ENCODE peak calls at places on chromosomes 5 and 9, in ten cellular contexts. P, G, J, F, K, Y, S, R, V and B are unnamed samples.

GRCh38 chr9:14783358-14783757 is 60.8 kb upstream of the CER1 start:
- DNase-seq in G (no peak), F (no peak), S (no peak), V (no peak), P (no peak), K (no peak), J (no peak), Y (no peak), R (no peak), B (no peak)

GRCh38 chr5:169717298-169717697 is 80.2 kb downstream of the DOCK2 start:
- DNase-seq in R (no peak), J (no peak), V (no peak), S (no peak), Y (no peak), P (peak; percentile 86), G (no peak), K (peak; percentile 92), F (peak; percentile 30), B (no peak)

GRCh38 chr5:76378355-76378754 is 24.7 kb upstream of the IQGAP2 start:
- DNase-seq in G (no peak), V (no peak), Y (no peak), P (no peak), F (no peak), R (no peak), K (no peak), J (no peak), S (no peak), B (no peak)

GRCh38 chr9:129319076-129319937 is 141.2 kb upstream of the IER5L start:
- DNase-seq in S (no peak), J (no peak), K (no peak), R (no peak), V (no peak), F (no peak), Y (no peak), G (no peak), P (no peak), B (no peak)

GRCh38 chr5:73280821-73281746 is 108.1 kb downstream of the TMEM174 start:
- DNase-seq in V (no peak), K (peak; percentile 74), P (peak; percentile 74), R (no peak), S (no peak), Y (no peak), F (peak; percentile 65), J (no peak), G (peak; percentile 42), B (no peak)

GRCh38 chr9:135521608-135522095 is 412 bp downstream of the LCN1 start:
- DNase-seq in R (no peak), S (no peak), J (no peak), P (no peak), Y (no peak), K (no peak), G (no peak), F (no peak), V (no peak), B (no peak)

GRCh38 chr9:91066856-91067255 is 265.2 kb downstream of the SYK start:
- DNase-seq in Y (no peak), F (no peak), G (no peak), V (no peak), S (no peak), K (no peak), J (no peak), P (no peak), R (no peak), B (no peak)

GRCh38 chr9:21856301-21857094 is 54.1 kb downstream of the MTAP start:
- DNase-seq in G (no peak), P (no peak), K (no peak), S (no peak), J (no peak), F (peak; percentile 51), Y (no peak), V (no peak), R (no peak), B (no peak)

GRCh38 chr9:37032713-37033112 is 1.4 kb downstream of the PAX5 start:
- DNase-seq in G (no peak), J (no peak), V (no peak), P (no peak), Y (peak; percentile 61), S (no peak), K (no peak), R (peak; percentile 77), F (no peak), B (no peak)

GRCh38 chr9:136671646-136672430 is 9.1 kb downstream of the EGFL7 start:
- DNase-seq in R (peak; percentile 39), P (peak; percentile 31), K (no peak), S (peak; percentile 92), G (peak; percentile 50), J (peak; percentile 86), Y (no peak), F (no peak), V (peak; percentile 20), B (peak; percentile 92)

GRCh38 chr5:100706796-100707195 is 171.6 kb downstream of the FAM174A start:
- DNase-seq in S (no peak), G (no peak), P (peak; percentile 71), Y (no peak), V (no peak), J (no peak), K (no peak), F (no peak), R (peak; percentile 5), B (no peak)

GRCh38 chr9:99491408-99492259 is 269.6 kb downstream of the SEC61B start:
- DNase-seq in F (peak; percentile 70), R (peak; percentile 64), K (no peak), G (no peak), Y (no peak), V (no peak), J (no peak), P (peak; percentile 12), S (no peak), B (no peak)

GRCh38 chr9:97293207-97293721 is 14.2 kb upstream of the CCDC180 start:
- DNase-seq in Y (no peak), F (peak; percentile 27), V (no peak), P (peak; percentile 69), R (no peak), K (no peak), S (no peak), J (no peak), G (peak; percentile 67), B (no peak)

GRCh38 chr5:159452480-159453167 is 122.3 kb upstream of the IL12B start:
- DNase-seq in Y (no peak), S (no peak), K (no peak), V (no peak), G (no peak), F (no peak), R (peak; percentile 32), J (no peak), P (no peak), B (no peak)

GRCh38 chr5:96079075-96079474 is 117.4 kb upstream of the ELL2 start:
- DNase-seq in J (no peak), G (no peak), V (no peak), F (peak; percentile 97), S (no peak), P (peak; percentile 85), R (no peak), Y (no peak), K (no peak), B (no peak)

GRCh38 chr5:139684881-139685749 is 37.0 kb downstream of the CXXC5 start:
- DNase-seq in S (no peak), F (no peak), K (no peak), V (no peak), P (no peak), Y (no peak), J (no peak), R (no peak), G (peak; percentile 71), B (no peak)
- TF ChIP-seq CTCF in S (no peak), F (no peak), K (no peak), V (no peak), P (no peak), Y (no peak), J (peak; percentile 30), R (no peak), G (peak; percentile 43), B (peak; percentile 5)

DNA sequence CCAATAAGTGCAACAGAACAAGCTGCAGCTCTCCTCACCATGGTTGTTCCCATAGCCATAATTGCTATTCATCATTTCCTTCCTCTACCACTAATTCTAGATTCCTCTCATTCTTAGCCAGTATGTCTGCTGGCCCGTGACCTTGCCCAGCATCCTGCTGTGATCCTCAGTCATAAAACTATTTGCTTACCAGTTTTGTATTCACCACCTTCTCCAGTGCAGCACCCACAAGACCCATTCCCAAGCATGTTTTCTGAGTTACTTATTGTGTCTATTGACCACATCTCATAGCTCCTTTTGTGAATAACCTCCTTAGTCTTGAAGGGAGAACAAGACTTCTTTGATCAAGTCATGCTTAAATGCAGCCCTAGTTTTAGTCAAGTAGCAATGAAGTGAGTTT is 488.0 kb upstream of the CTNND2 start:
- DNase-seq in R (no peak), G (no peak), P (no peak), J (no peak), S (no peak), K (no peak), F (no peak), Y (no peak), V (no peak), B (no peak)
- TF ChIP-seq CTCF in R (no peak), G (no peak), P (no peak), J (no peak), S (no peak), K (no peak), F (no peak), Y (no peak), V (no peak), B (no peak)

DNA sequence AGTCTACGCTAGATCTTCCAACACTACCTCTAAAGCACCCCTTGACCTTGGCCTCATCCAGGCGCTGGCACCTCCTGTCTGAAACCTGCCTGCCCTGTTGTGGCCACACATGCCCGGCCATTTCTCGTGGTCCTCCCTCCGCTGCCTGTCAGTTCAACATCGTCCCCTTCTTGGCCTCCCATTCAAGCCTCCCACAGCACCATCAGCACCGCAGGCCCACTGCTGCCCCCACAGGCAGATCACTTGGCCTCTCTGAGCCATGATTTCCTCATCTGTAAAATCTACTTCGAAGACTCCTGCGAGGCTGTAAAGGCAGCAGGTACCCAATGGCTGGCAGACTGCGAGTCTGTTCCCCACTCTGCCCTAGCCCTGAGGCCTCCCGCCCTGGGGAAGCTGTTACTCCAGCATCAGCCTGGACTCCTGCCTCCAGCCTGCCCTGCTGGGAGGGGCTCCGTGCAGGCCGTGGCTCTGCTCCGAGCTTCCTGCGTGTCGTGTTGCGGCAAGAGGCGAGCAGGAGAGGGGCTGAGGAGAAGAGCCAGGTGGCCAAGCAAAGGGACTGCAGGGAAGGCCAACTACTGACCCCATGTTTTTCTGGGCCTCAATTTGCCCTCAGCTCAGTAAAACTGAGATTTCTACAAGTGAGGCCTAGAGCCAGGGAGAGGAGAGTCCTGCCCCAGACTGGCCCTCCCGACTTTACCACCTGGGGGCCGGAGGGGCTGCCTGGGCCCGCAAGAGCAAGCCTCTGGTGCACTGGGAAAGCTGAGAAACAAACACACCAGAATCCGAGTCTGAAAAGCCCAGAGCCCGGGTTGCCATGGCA is 70.5 kb upstream of the LRRTM2 start:
- DNase-seq in R (no peak), Y (no peak), P (no peak), F (no peak), V (no peak), G (no peak), J (no peak), K (no peak), S (no peak), B (no peak)
- TF ChIP-seq CTCF in R (no peak), Y (no peak), P (no peak), F (no peak), V (no peak), G (no peak), J (no peak), K (no peak), S (peak; percentile 30), B (no peak)

GRCh38 chr9:5428172-5428571 is 9.6 kb downstream of the PLGRKT start:
- DNase-seq in G (no peak), P (no peak), R (no peak), V (no peak), S (no peak), F (no peak), J (no peak), Y (no peak), K (no peak), B (no peak)
- TF ChIP-seq CTCF in G (no peak), P (no peak), R (no peak), V (no peak), S (no peak), F (no peak), J (no peak), Y (no peak), K (no peak), B (no peak)